ENCODE peak calls at places on chromosomes 1 and 21, in seven cellular contexts. One of them, this sample, is unnamed.

GRCh38 chr1:162389021-162389818 is 7.7 kb downstream of the C1orf226 start:
- DNase-seq in PC-3: peak
- DNase-seq in activated CD8-positive, alpha-beta memory T cell treated with anti-CD3 and anti-CD28 coated beads for 1 hour: no peak
- DNase-seq in mammary epithelial cell: peak
- DNase-seq in KBM-7: peak
- DNase-seq in nucleus accumbens: no peak
- DNase-seq in psoas muscle: no peak
- DNase-seq in this sample: no peak

GRCh38 chr1:111290640-111291039 is at the start of gene CHIA:
- DNase-seq in PC-3: peak
- DNase-seq in activated CD8-positive, alpha-beta memory T cell treated with anti-CD3 and anti-CD28 coated beads for 1 hour: no peak
- DNase-seq in mammary epithelial cell: peak
- DNase-seq in KBM-7: no peak
- DNase-seq in nucleus accumbens: no peak
- DNase-seq in psoas muscle: no peak
- DNase-seq in this sample: no peak

GRCh38 chr1:19393051-19393450 is 80.9 kb downstream of the SLC66A1 start:
- DNase-seq in PC-3: no peak
- DNase-seq in activated CD8-positive, alpha-beta memory T cell treated with anti-CD3 and anti-CD28 coated beads for 1 hour: no peak
- DNase-seq in mammary epithelial cell: no peak
- DNase-seq in KBM-7: no peak
- DNase-seq in nucleus accumbens: no peak
- DNase-seq in psoas muscle: no peak
- DNase-seq in this sample: no peak

GRCh38 chr21:24658016-24658415 is 949.3 kb downstream of the MRPL39 start:
- DNase-seq in PC-3: no peak
- DNase-seq in activated CD8-positive, alpha-beta memory T cell treated with anti-CD3 and anti-CD28 coated beads for 1 hour: no peak
- DNase-seq in mammary epithelial cell: no peak
- DNase-seq in KBM-7: no peak
- DNase-seq in nucleus accumbens: no peak
- DNase-seq in psoas muscle: no peak
- DNase-seq in this sample: no peak

GRCh38 chr1:202249846-202250245 is 56.2 kb downstream of the LGR6 start:
- DNase-seq in PC-3: no peak
- DNase-seq in activated CD8-positive, alpha-beta memory T cell treated with anti-CD3 and anti-CD28 coated beads for 1 hour: no peak
- DNase-seq in mammary epithelial cell: no peak
- DNase-seq in KBM-7: no peak
- DNase-seq in nucleus accumbens: no peak
- DNase-seq in psoas muscle: no peak
- DNase-seq in this sample: peak

GRCh38 chr1:232057217-232057895 is 430.8 kb downstream of the DISC1 start:
- DNase-seq in PC-3: no peak
- DNase-seq in activated CD8-positive, alpha-beta memory T cell treated with anti-CD3 and anti-CD28 coated beads for 1 hour: no peak
- DNase-seq in mammary epithelial cell: no peak
- DNase-seq in KBM-7: no peak
- DNase-seq in nucleus accumbens: no peak
- DNase-seq in psoas muscle: no peak
- DNase-seq in this sample: no peak

GRCh38 chr1:36366091-36366661 is 19.5 kb downstream of the STK40 start:
- DNase-seq in PC-3: no peak
- DNase-seq in activated CD8-positive, alpha-beta memory T cell treated with anti-CD3 and anti-CD28 coated beads for 1 hour: peak
- DNase-seq in mammary epithelial cell: no peak
- DNase-seq in KBM-7: peak
- DNase-seq in nucleus accumbens: peak
- DNase-seq in psoas muscle: no peak
- DNase-seq in this sample: peak

GRCh38 chr1:211517006-211517405 is 25.0 kb upstream of the RD3 start:
- DNase-seq in PC-3: peak
- DNase-seq in activated CD8-positive, alpha-beta memory T cell treated with anti-CD3 and anti-CD28 coated beads for 1 hour: no peak
- DNase-seq in mammary epithelial cell: no peak
- DNase-seq in KBM-7: peak
- DNase-seq in nucleus accumbens: no peak
- DNase-seq in psoas muscle: no peak
- DNase-seq in this sample: no peak

GRCh38 chr21:24204641-24205040 is 1402.6 kb downstream of the MRPL39 start:
- DNase-seq in PC-3: no peak
- DNase-seq in activated CD8-positive, alpha-beta memory T cell treated with anti-CD3 and anti-CD28 coated beads for 1 hour: no peak
- DNase-seq in mammary epithelial cell: no peak
- DNase-seq in KBM-7: no peak
- DNase-seq in nucleus accumbens: no peak
- DNase-seq in psoas muscle: no peak
- DNase-seq in this sample: no peak

GRCh38 chr1:180953791-180954721 is 41.4 kb downstream of the KIAA1614 start:
- DNase-seq in PC-3: peak
- DNase-seq in activated CD8-positive, alpha-beta memory T cell treated with anti-CD3 and anti-CD28 coated beads for 1 hour: peak
- DNase-seq in mammary epithelial cell: no peak
- DNase-seq in KBM-7: no peak
- DNase-seq in nucleus accumbens: peak
- DNase-seq in psoas muscle: peak
- DNase-seq in this sample: peak

GRCh38 chr1:228043281-228043845 is 36.6 kb downstream of the WNT3A start:
- DNase-seq in PC-3: peak
- DNase-seq in activated CD8-positive, alpha-beta memory T cell treated with anti-CD3 and anti-CD28 coated beads for 1 hour: no peak
- DNase-seq in mammary epithelial cell: peak
- DNase-seq in KBM-7: no peak
- DNase-seq in nucleus accumbens: no peak
- DNase-seq in psoas muscle: no peak
- DNase-seq in this sample: no peak

GRCh38 chr1:69791311-69791710 is 223.6 kb downstream of the LRRC7 start:
- DNase-seq in PC-3: no peak
- DNase-seq in activated CD8-positive, alpha-beta memory T cell treated with anti-CD3 and anti-CD28 coated beads for 1 hour: no peak
- DNase-seq in mammary epithelial cell: no peak
- DNase-seq in KBM-7: no peak
- DNase-seq in nucleus accumbens: no peak
- DNase-seq in psoas muscle: no peak
- DNase-seq in this sample: no peak

GRCh38 chr1:35691080-35691479 is 27.6 kb downstream of the C1orf216 start:
- DNase-seq in PC-3: no peak
- DNase-seq in activated CD8-positive, alpha-beta memory T cell treated with anti-CD3 and anti-CD28 coated beads for 1 hour: no peak
- DNase-seq in mammary epithelial cell: no peak
- DNase-seq in KBM-7: no peak
- DNase-seq in nucleus accumbens: no peak
- DNase-seq in psoas muscle: no peak
- DNase-seq in this sample: no peak

GRCh38 chr1:218742478-218743260 is 397.5 kb downstream of the TGFB2 start:
- DNase-seq in PC-3: peak
- DNase-seq in activated CD8-positive, alpha-beta memory T cell treated with anti-CD3 and anti-CD28 coated beads for 1 hour: no peak
- DNase-seq in mammary epithelial cell: peak
- DNase-seq in KBM-7: no peak
- DNase-seq in nucleus accumbens: no peak
- DNase-seq in psoas muscle: no peak
- DNase-seq in this sample: no peak

GRCh38 chr1:110060662-110061060 is 9.8 kb downstream of the ALX3 start:
- DNase-seq in PC-3: no peak
- DNase-seq in activated CD8-positive, alpha-beta memory T cell treated with anti-CD3 and anti-CD28 coated beads for 1 hour: no peak
- DNase-seq in mammary epithelial cell: no peak
- DNase-seq in KBM-7: no peak
- DNase-seq in nucleus accumbens: no peak
- DNase-seq in psoas muscle: no peak
- DNase-seq in this sample: no peak